ENCODE peak calls at places on chromosomes 3 and 15, in six cellular contexts. One of them, this sample, is unnamed.

GRCh38 chr3:141057951-141058800 is 7.0 kb downstream of the SPSB4 start:
- DNase-seq in stimulated activated CD4-positive, alpha-beta T cell treated with anti-CD3 and anti-CD28 coated beads, TNF-alpha, amount 100 ng/mL, for 4 hours: no peak
- DNase-seq in SHP77: no peak
- DNase-seq in foreskin fibroblast: no peak
- DNase-seq in activated naive CD4-positive, alpha-beta T cell: no peak
- DNase-seq in neural crest cell: no peak
- DNase-seq in this sample: no peak

GRCh38 chr15:29666241-29666640 is 156.0 kb downstream of the TJP1 start:
- DNase-seq in stimulated activated CD4-positive, alpha-beta T cell treated with anti-CD3 and anti-CD28 coated beads, TNF-alpha, amount 100 ng/mL, for 4 hours: no peak
- DNase-seq in SHP77: no peak
- DNase-seq in activated naive CD4-positive, alpha-beta T cell: no peak
- DNase-seq in foreskin fibroblast: no peak
- DNase-seq in neural crest cell: no peak
- DNase-seq in this sample: no peak

GRCh38 chr15:60643490-60644040 is 164.6 kb upstream of the ICE2 start:
- DNase-seq in stimulated activated CD4-positive, alpha-beta T cell treated with anti-CD3 and anti-CD28 coated beads, TNF-alpha, amount 100 ng/mL, for 4 hours: no peak
- DNase-seq in SHP77: no peak
- DNase-seq in foreskin fibroblast: no peak
- DNase-seq in activated naive CD4-positive, alpha-beta T cell: no peak
- DNase-seq in neural crest cell: no peak
- DNase-seq in this sample: no peak

GRCh38 chr3:87269723-87270122 is 6.7 kb downstream of the POU1F1 start:
- DNase-seq in SHP77: no peak
- DNase-seq in foreskin fibroblast: no peak
- DNase-seq in stimulated activated CD4-positive, alpha-beta T cell treated with anti-CD3 and anti-CD28 coated beads, TNF-alpha, amount 100 ng/mL, for 4 hours: no peak
- DNase-seq in activated naive CD4-positive, alpha-beta T cell: no peak
- DNase-seq in neural crest cell: no peak
- DNase-seq in this sample: no peak

GRCh38 chr3:189813652-189814245 is 182.6 kb downstream of the TP63 start:
- DNase-seq in activated naive CD4-positive, alpha-beta T cell: no peak
- DNase-seq in stimulated activated CD4-positive, alpha-beta T cell treated with anti-CD3 and anti-CD28 coated beads, TNF-alpha, amount 100 ng/mL, for 4 hours: no peak
- DNase-seq in foreskin fibroblast: no peak
- DNase-seq in SHP77: no peak
- DNase-seq in neural crest cell: no peak
- DNase-seq in this sample: no peak

GRCh38 chr3:59451041-59451763 is 401.4 kb upstream of the CFAP20DC start:
- DNase-seq in stimulated activated CD4-positive, alpha-beta T cell treated with anti-CD3 and anti-CD28 coated beads, TNF-alpha, amount 100 ng/mL, for 4 hours: peak
- DNase-seq in activated naive CD4-positive, alpha-beta T cell: peak
- DNase-seq in SHP77: no peak
- DNase-seq in foreskin fibroblast: no peak
- DNase-seq in neural crest cell: no peak
- DNase-seq in this sample: peak

GRCh38 chr3:192957441-192957951 is 39.8 kb upstream of the MB21D2 start:
- DNase-seq in SHP77: no peak
- DNase-seq in stimulated activated CD4-positive, alpha-beta T cell treated with anti-CD3 and anti-CD28 coated beads, TNF-alpha, amount 100 ng/mL, for 4 hours: no peak
- DNase-seq in neural crest cell: no peak
- DNase-seq in activated naive CD4-positive, alpha-beta T cell: no peak
- DNase-seq in foreskin fibroblast: peak
- DNase-seq in this sample: no peak

GRCh38 chr15:36755341-36755740 is 175.9 kb downstream of the CDIN1 start:
- DNase-seq in SHP77: no peak
- DNase-seq in activated naive CD4-positive, alpha-beta T cell: no peak
- DNase-seq in stimulated activated CD4-positive, alpha-beta T cell treated with anti-CD3 and anti-CD28 coated beads, TNF-alpha, amount 100 ng/mL, for 4 hours: no peak
- DNase-seq in foreskin fibroblast: no peak
- DNase-seq in neural crest cell: no peak
- DNase-seq in this sample: no peak

GRCh38 chr3:50286322-50287227 is 5.7 kb downstream of the IFRD2 start:
- DNase-seq in activated naive CD4-positive, alpha-beta T cell: no peak
- DNase-seq in foreskin fibroblast: no peak
- DNase-seq in neural crest cell: no peak
- DNase-seq in SHP77: no peak
- DNase-seq in stimulated activated CD4-positive, alpha-beta T cell treated with anti-CD3 and anti-CD28 coated beads, TNF-alpha, amount 100 ng/mL, for 4 hours: no peak
- DNase-seq in this sample: no peak

GRCh38 chr3:195558602-195559001 is 15.5 kb upstream of the PPP1R2 start:
- DNase-seq in neural crest cell: no peak
- DNase-seq in SHP77: peak
- DNase-seq in stimulated activated CD4-positive, alpha-beta T cell treated with anti-CD3 and anti-CD28 coated beads, TNF-alpha, amount 100 ng/mL, for 4 hours: no peak
- DNase-seq in foreskin fibroblast: peak
- DNase-seq in activated naive CD4-positive, alpha-beta T cell: no peak
- DNase-seq in this sample: peak

GRCh38 chr15:63504979-63505841 is 817 bp downstream of the USP3 start:
- DNase-seq in stimulated activated CD4-positive, alpha-beta T cell treated with anti-CD3 and anti-CD28 coated beads, TNF-alpha, amount 100 ng/mL, for 4 hours: no peak
- DNase-seq in activated naive CD4-positive, alpha-beta T cell: peak
- DNase-seq in SHP77: peak
- DNase-seq in neural crest cell: peak
- DNase-seq in foreskin fibroblast: peak
- DNase-seq in this sample: peak

GRCh38 chr3:177150970-177151627 is 46.2 kb downstream of the TBL1XR1 start:
- DNase-seq in SHP77: peak
- DNase-seq in stimulated activated CD4-positive, alpha-beta T cell treated with anti-CD3 and anti-CD28 coated beads, TNF-alpha, amount 100 ng/mL, for 4 hours: no peak
- DNase-seq in activated naive CD4-positive, alpha-beta T cell: no peak
- DNase-seq in foreskin fibroblast: peak
- DNase-seq in neural crest cell: no peak
- DNase-seq in this sample: no peak

GRCh38 chr3:128617270-128617556 is 33.4 kb downstream of the RPN1 start:
- DNase-seq in neural crest cell: no peak
- DNase-seq in foreskin fibroblast: no peak
- DNase-seq in stimulated activated CD4-positive, alpha-beta T cell treated with anti-CD3 and anti-CD28 coated beads, TNF-alpha, amount 100 ng/mL, for 4 hours: no peak
- DNase-seq in activated naive CD4-positive, alpha-beta T cell: no peak
- DNase-seq in SHP77: no peak
- DNase-seq in this sample: no peak

GRCh38 chr15:99228120-99228770 is 21.1 kb downstream of the TTC23 start:
- DNase-seq in activated naive CD4-positive, alpha-beta T cell: no peak
- DNase-seq in stimulated activated CD4-positive, alpha-beta T cell treated with anti-CD3 and anti-CD28 coated beads, TNF-alpha, amount 100 ng/mL, for 4 hours: no peak
- DNase-seq in foreskin fibroblast: no peak
- DNase-seq in neural crest cell: no peak
- DNase-seq in SHP77: no peak
- DNase-seq in this sample: no peak

GRCh38 chr15:64645995-64646394 is 129.4 kb downstream of the RBPMS2 start:
- DNase-seq in neural crest cell: no peak
- DNase-seq in activated naive CD4-positive, alpha-beta T cell: no peak
- DNase-seq in foreskin fibroblast: no peak
- DNase-seq in stimulated activated CD4-positive, alpha-beta T cell treated with anti-CD3 and anti-CD28 coated beads, TNF-alpha, amount 100 ng/mL, for 4 hours: no peak
- DNase-seq in SHP77: no peak
- DNase-seq in this sample: no peak

GRCh38 chr3:29683306-29683993 is 402.6 kb downstream of the RBMS3 start:
- DNase-seq in stimulated activated CD4-positive, alpha-beta T cell treated with anti-CD3 and anti-CD28 coated beads, TNF-alpha, amount 100 ng/mL, for 4 hours: no peak
- DNase-seq in neural crest cell: no peak
- DNase-seq in foreskin fibroblast: peak
- DNase-seq in activated naive CD4-positive, alpha-beta T cell: no peak
- DNase-seq in SHP77: no peak
- DNase-seq in this sample: no peak

GRCh38 chr3:157501863-157502262 is 1.4 kb downstream of the VEPH1 start:
- DNase-seq in activated naive CD4-positive, alpha-beta T cell: no peak
- DNase-seq in foreskin fibroblast: no peak
- DNase-seq in SHP77: no peak
- DNase-seq in stimulated activated CD4-positive, alpha-beta T cell treated with anti-CD3 and anti-CD28 coated beads, TNF-alpha, amount 100 ng/mL, for 4 hours: no peak
- DNase-seq in neural crest cell: peak
- DNase-seq in this sample: no peak

GRCh38 chr15:90103669-90104329 is 1.5 kb upstream of the IDH2 start:
- DNase-seq in neural crest cell: no peak
- DNase-seq in activated naive CD4-positive, alpha-beta T cell: no peak
- DNase-seq in SHP77: peak
- DNase-seq in foreskin fibroblast: no peak
- DNase-seq in stimulated activated CD4-positive, alpha-beta T cell treated with anti-CD3 and anti-CD28 coated beads, TNF-alpha, amount 100 ng/mL, for 4 hours: no peak
- DNase-seq in this sample: no peak

GRCh38 chr3:37272743-37273142 is 98.4 kb upstream of the LRRFIP2 start:
- DNase-seq in activated naive CD4-positive, alpha-beta T cell: no peak
- DNase-seq in stimulated activated CD4-positive, alpha-beta T cell treated with anti-CD3 and anti-CD28 coated beads, TNF-alpha, amount 100 ng/mL, for 4 hours: no peak
- DNase-seq in SHP77: no peak
- DNase-seq in foreskin fibroblast: peak
- DNase-seq in neural crest cell: no peak
- DNase-seq in this sample: no peak

GRCh38 chr3:127804141-127804540 is 18.2 kb downstream of the MGLL start:
- DNase-seq in activated naive CD4-positive, alpha-beta T cell: no peak
- DNase-seq in SHP77: no peak
- DNase-seq in foreskin fibroblast: no peak
- DNase-seq in stimulated activated CD4-positive, alpha-beta T cell treated with anti-CD3 and anti-CD28 coated beads, TNF-alpha, amount 100 ng/mL, for 4 hours: no peak
- DNase-seq in neural crest cell: no peak
- DNase-seq in this sample: no peak

GRCh38 chr3:102484384-102484783 is 49.6 kb downstream of the ZPLD1 start:
- DNase-seq in neural crest cell: no peak
- DNase-seq in SHP77: no peak
- DNase-seq in activated naive CD4-positive, alpha-beta T cell: no peak
- DNase-seq in stimulated activated CD4-positive, alpha-beta T cell treated with anti-CD3 and anti-CD28 coated beads, TNF-alpha, amount 100 ng/mL, for 4 hours: no peak
- DNase-seq in foreskin fibroblast: no peak
- DNase-seq in this sample: no peak

GRCh38 chr3:195170521-195170920 is 100.4 kb downstream of the XXYLT1 start:
- DNase-seq in neural crest cell: no peak
- DNase-seq in SHP77: no peak
- DNase-seq in activated naive CD4-positive, alpha-beta T cell: no peak
- DNase-seq in foreskin fibroblast: no peak
- DNase-seq in stimulated activated CD4-positive, alpha-beta T cell treated with anti-CD3 and anti-CD28 coated beads, TNF-alpha, amount 100 ng/mL, for 4 hours: no peak
- DNase-seq in this sample: no peak

GRCh38 chr3:94775746-94776145 is 712.9 kb downstream of the NSUN3 start:
- DNase-seq in neural crest cell: no peak
- DNase-seq in activated naive CD4-positive, alpha-beta T cell: no peak
- DNase-seq in foreskin fibroblast: no peak
- DNase-seq in stimulated activated CD4-positive, alpha-beta T cell treated with anti-CD3 and anti-CD28 coated beads, TNF-alpha, amount 100 ng/mL, for 4 hours: no peak
- DNase-seq in SHP77: no peak
- DNase-seq in this sample: no peak

GRCh38 chr3:150236683-150237082 is 171.4 kb upstream of the TSC22D2 start:
- DNase-seq in SHP77: no peak
- DNase-seq in neural crest cell: no peak
- DNase-seq in activated naive CD4-positive, alpha-beta T cell: no peak
- DNase-seq in foreskin fibroblast: peak
- DNase-seq in stimulated activated CD4-positive, alpha-beta T cell treated with anti-CD3 and anti-CD28 coated beads, TNF-alpha, amount 100 ng/mL, for 4 hours: no peak
- DNase-seq in this sample: no peak

GRCh38 chr3:14927308-14927707 is 20.1 kb upstream of the NR2C2 start:
- DNase-seq in activated naive CD4-positive, alpha-beta T cell: no peak
- DNase-seq in SHP77: no peak
- DNase-seq in stimulated activated CD4-positive, alpha-beta T cell treated with anti-CD3 and anti-CD28 coated beads, TNF-alpha, amount 100 ng/mL, for 4 hours: no peak
- DNase-seq in foreskin fibroblast: no peak
- DNase-seq in neural crest cell: no peak
- DNase-seq in this sample: no peak

GRCh38 chr15:39743611-39744010 is 39.0 kb downstream of the FSIP1 start:
- DNase-seq in activated naive CD4-positive, alpha-beta T cell: no peak
- DNase-seq in neural crest cell: no peak
- DNase-seq in SHP77: no peak
- DNase-seq in stimulated activated CD4-positive, alpha-beta T cell treated with anti-CD3 and anti-CD28 coated beads, TNF-alpha, amount 100 ng/mL, for 4 hours: no peak
- DNase-seq in foreskin fibroblast: no peak
- DNase-seq in this sample: no peak

GRCh38 chr3:468172-468571 is 271.6 kb downstream of the CHL1 start:
- DNase-seq in foreskin fibroblast: no peak
- DNase-seq in stimulated activated CD4-positive, alpha-beta T cell treated with anti-CD3 and anti-CD28 coated beads, TNF-alpha, amount 100 ng/mL, for 4 hours: no peak
- DNase-seq in SHP77: no peak
- DNase-seq in neural crest cell: no peak
- DNase-seq in activated naive CD4-positive, alpha-beta T cell: no peak
- DNase-seq in this sample: no peak

GRCh38 chr15:64216722-64217428 is 54.1 kb upstream of the PPIB start:
- DNase-seq in activated naive CD4-positive, alpha-beta T cell: no peak
- DNase-seq in stimulated activated CD4-positive, alpha-beta T cell treated with anti-CD3 and anti-CD28 coated beads, TNF-alpha, amount 100 ng/mL, for 4 hours: no peak
- DNase-seq in neural crest cell: no peak
- DNase-seq in SHP77: no peak
- DNase-seq in foreskin fibroblast: peak
- DNase-seq in this sample: no peak

This sample was measured in naive thymus-derived CD8-positive, alpha-beta T cell.